ENCODE peak calls at places on chromosomes 1 and 21, in six cellular contexts. W, O, T, U, Z and A are unnamed samples.

GRCh38 chr21:15687208-15687607 is 42.6 kb upstream of the USP25 start:
- DNase-seq in O (no peak), U (no peak), T (no peak), W (no peak), Z (no peak), A (no peak)

GRCh38 chr1:151158311-151158710 is 1.9 kb downstream of the TNFAIP8L2 start:
- DNase-seq in O (no peak), T (no peak), Z (no peak), W (no peak), U (no peak), A (no peak)

GRCh38 chr21:31248598-31248997 is 95.5 kb downstream of the TIAM1 start:
- DNase-seq in U (no peak), O (no peak), T (peak; percentile 56), Z (no peak), W (no peak), A (no peak)

GRCh38 chr21:15682977-15683376 is 46.8 kb upstream of the USP25 start:
- DNase-seq in T (no peak), O (no peak), U (no peak), Z (no peak), W (no peak), A (no peak)

GRCh38 chr1:94721240-94721639 is 98.9 kb upstream of the SLC44A3 start:
- DNase-seq in T (no peak), W (no peak), Z (no peak), U (peak; percentile 21), O (no peak), A (no peak)

GRCh38 chr1:204746838-204747442 is 61.4 kb upstream of the LRRN2 start:
- DNase-seq in Z (peak; percentile 75), O (peak; percentile 53), W (peak; percentile 52), U (no peak), T (peak; percentile 72), A (peak; percentile 43)

GRCh38 chr1:25103180-25103790 is 129.0 kb downstream of the SYF2 start:
- DNase-seq in T (no peak), O (no peak), W (peak; percentile 54), U (no peak), Z (no peak), A (no peak)

GRCh38 chr1:156551866-156552265 is 20.5 kb downstream of the IQGAP3 start:
- DNase-seq in O (peak; percentile 23), W (no peak), Z (no peak), T (no peak), U (no peak), A (no peak)

GRCh38 chr21:42557420-42557819 is 43.8 kb downstream of the SLC37A1 start:
- DNase-seq in Z (no peak), U (no peak), T (no peak), O (no peak), W (no peak), A (no peak)

GRCh38 chr1:215606564-215607168 is 39.6 kb downstream of the KCTD3 start:
- DNase-seq in U (no peak), O (no peak), T (no peak), Z (peak; percentile 20), W (peak; percentile 15), A (no peak)

GRCh38 chr1:56570924-56571372 is 8.4 kb downstream of the PLPP3 start:
- DNase-seq in O (no peak), T (no peak), W (no peak), U (no peak), Z (no peak), A (no peak)

GRCh38 chr1:202133016-202133415 is 10.3 kb downstream of the GPR37L1 start:
- DNase-seq in U (no peak), W (no peak), O (no peak), T (no peak), Z (no peak), A (no peak)

GRCh38 chr1:112357467-112357866 is 38.5 kb upstream of the CTTNBP2NL start:
- DNase-seq in O (no peak), T (no peak), U (no peak), Z (no peak), W (no peak), A (no peak)

GRCh38 chr1:63322248-63322943 is at the start of gene FOXD3:
- DNase-seq in Z (peak; percentile 71), O (peak; percentile 27), T (peak; percentile 93), U (no peak), W (peak; percentile 76), A (no peak)

GRCh38 chr21:23986214-23986613 is 1621.1 kb downstream of the MRPL39 start:
- DNase-seq in U (no peak), Z (no peak), O (no peak), W (no peak), T (no peak), A (no peak)

GRCh38 chr1:14371806-14372497 is 226.5 kb upstream of the KAZN start:
- DNase-seq in O (no peak), Z (no peak), T (no peak), U (no peak), W (no peak), A (no peak)

GRCh38 chr1:171226757-171227370 is 21.4 kb upstream of the FMO1 start:
- DNase-seq in U (peak; percentile 11), Z (peak; percentile 47), T (peak; percentile 72), O (peak; percentile 42), W (peak; percentile 26), A (no peak)

GRCh38 chr1:88647749-88648415 is 36.2 kb upstream of the PKN2 start:
- DNase-seq in W (no peak), U (no peak), O (no peak), T (no peak), Z (no peak), A (no peak)

GRCh38 chr1:233520510-233521191 is 93.3 kb upstream of the KCNK1 start:
- DNase-seq in T (no peak), Z (no peak), U (no peak), W (no peak), O (peak; percentile 68), A (no peak)

GRCh38 chr1:119674835-119675289 is 26.8 kb upstream of the ZNF697 start:
- DNase-seq in W (no peak), T (peak; percentile 89), U (no peak), Z (peak; percentile 70), O (peak; percentile 68), A (no peak)

GRCh38 chr1:219726480-219727272 is 113.8 kb upstream of the ZC3H11B start:
- DNase-seq in O (no peak), Z (no peak), T (no peak), U (no peak), W (no peak), A (no peak)

GRCh38 chr1:174428033-174428432 is 19.7 kb upstream of the GPR52 start:
- DNase-seq in T (no peak), O (no peak), U (no peak), Z (no peak), W (no peak), A (no peak)

GRCh38 chr1:158506369-158506987 is 34.5 kb downstream of the OR10R2 start:
- DNase-seq in W (peak; percentile 1), O (no peak), U (peak; percentile 8), T (peak; percentile 72), Z (peak; percentile 10), A (peak; percentile 87)

GRCh38 chr21:26177187-26177586 is 6.6 kb upstream of the APP start:
- DNase-seq in W (no peak), U (no peak), Z (no peak), O (no peak), T (no peak), A (no peak)

GRCh38 chr21:16945580-16945979 is 567.3 kb upstream of the CXADR start:
- DNase-seq in O (no peak), U (no peak), T (no peak), Z (no peak), W (no peak), A (no peak)

GRCh38 chr1:54980528-54981241 is at the start of gene TMEM61:
- DNase-seq in T (no peak), W (peak; percentile 73), U (no peak), Z (no peak), O (no peak), A (peak; percentile 66)

GRCh38 chr1:231134624-231135023 is 27.2 kb upstream of the TRIM67 start:
- DNase-seq in T (no peak), W (no peak), U (no peak), O (no peak), Z (peak; percentile 3), A (no peak)

GRCh38 chr1:36667836-36668235 is 185.1 kb upstream of the CSF3R start:
- DNase-seq in T (no peak), U (no peak), W (no peak), Z (no peak), O (no peak), A (no peak)

GRCh38 chr1:36675931-36676562 is 193.3 kb upstream of the CSF3R start:
- DNase-seq in U (no peak), Z (no peak), W (no peak), T (no peak), O (no peak), A (no peak)

GRCh38 chr1:36669297-36669696 is 186.6 kb upstream of the CSF3R start:
- DNase-seq in W (no peak), T (no peak), U (no peak), Z (no peak), O (no peak), A (no peak)

GRCh38 chr1:36675106-36675505 is 192.4 kb upstream of the CSF3R start:
- DNase-seq in Z (no peak), T (no peak), W (no peak), O (no peak), U (no peak), A (no peak)

DNA sequence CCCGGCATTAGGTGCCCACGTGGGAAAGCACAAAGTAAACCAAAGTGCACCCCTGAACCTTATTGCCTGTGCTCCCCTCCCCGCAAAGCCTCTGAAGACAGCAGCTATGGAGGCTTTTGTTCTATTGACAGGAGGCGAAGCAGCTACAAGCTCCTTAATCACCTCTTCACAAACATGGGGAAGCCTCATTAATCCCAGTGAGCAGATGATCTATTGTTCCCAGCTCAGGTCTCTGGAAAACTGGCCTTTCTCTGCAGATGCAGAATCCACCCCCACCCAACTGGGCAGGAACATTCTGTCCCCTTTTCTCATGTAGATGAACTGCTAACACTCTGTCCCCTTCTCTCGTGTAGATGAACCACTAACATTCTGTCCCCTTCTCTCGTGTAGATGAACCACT is 190.5 kb upstream of the CSF3R start:
- DNase-seq in U (no peak), W (no peak), T (peak; percentile 77), Z (no peak), O (no peak), A (no peak)
- TF ChIP-seq YY1 in U (no peak), W (no peak), T (no peak), Z (no peak), O (no peak), A (no peak)

GRCh38 chr1:212488436-212489283 is 55.9 kb downstream of the NENF start:
- DNase-seq in W (no peak), Z (no peak), T (no peak), U (no peak), O (no peak), A (no peak)
- TF ChIP-seq YY1 in W (no peak), Z (no peak), T (no peak), U (no peak), O (no peak), A (no peak)

GRCh38 chr1:22341791-22342605 is 109.7 kb upstream of the ZBTB40 start:
- DNase-seq in O (no peak), T (no peak), W (peak; percentile 84), U (no peak), Z (no peak), A (no peak)
- TF ChIP-seq YY1 in O (no peak), T (no peak), W (no peak), U (no peak), Z (no peak), A (no peak)

DNA sequence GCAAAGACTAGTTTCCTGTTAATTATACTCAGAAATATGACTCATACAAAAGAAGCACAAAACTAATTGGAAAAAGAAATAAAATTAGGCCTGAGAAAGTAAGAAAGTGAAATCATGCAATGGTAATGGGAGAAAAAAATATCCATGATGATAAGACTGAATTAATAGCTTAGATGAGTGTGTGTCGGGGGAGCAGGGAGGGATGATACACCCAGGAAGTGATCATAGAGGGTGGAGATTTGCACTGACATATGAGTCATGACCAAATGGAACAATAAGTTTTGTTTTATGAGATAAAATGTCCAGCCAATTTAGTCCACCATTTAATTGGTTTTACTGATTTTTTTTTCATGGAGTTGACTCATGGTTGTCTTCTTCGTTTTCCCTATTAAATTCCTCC is 111.6 kb upstream of the KCNJ6 start:
- DNase-seq in Z (no peak), U (no peak), O (no peak), W (no peak), T (no peak), A (no peak)
- TF ChIP-seq YY1 in Z (no peak), U (no peak), O (no peak), W (no peak), T (no peak), A (no peak)